ENCODE peak calls at places on chromosomes 4 and X, in five cellular contexts. V, D, Q, B and P are unnamed samples.

GRCh38 chrX:31819455-31819854 is 747.6 kb upstream of the FTHL17 start:
- DNase-seq in V (no peak), D (no peak), Q (no peak), B (peak; percentile 21), P (no peak)

GRCh38 chr4:175263537-175263936 is 345.4 kb downstream of the ADAM29 start:
- DNase-seq in V (no peak), D (no peak), Q (no peak), B (no peak), P (no peak)

GRCh38 chrX:55908685-55909212 is 191.2 kb downstream of the RRAGB start:
- DNase-seq in V (peak; percentile 52), D (no peak), Q (no peak), B (peak; percentile 5), P (peak; percentile 30)

GRCh38 chr4:40264995-40265909 is 68.4 kb downstream of the RHOH start:
- DNase-seq in V (no peak), D (no peak), Q (no peak), B (no peak), P (no peak)

GRCh38 chrX:1172496-1172895 is 40.0 kb downstream of the CRLF2 start:
- DNase-seq in V (no peak), D (no peak), Q (no peak), B (no peak), P (no peak)

GRCh38 chrX:120301960-120302359 is 9.3 kb downstream of the TMEM255A start:
- DNase-seq in V (no peak), D (no peak), Q (no peak), B (no peak), P (no peak)

GRCh38 chr4:112881842-112882241 is 167.6 kb upstream of the ANK2 start:
- DNase-seq in V (no peak), D (no peak), Q (no peak), B (peak; percentile 44), P (no peak)

GRCh38 chr4:101954975-101955678 is 164.6 kb downstream of the BANK1 start:
- DNase-seq in V (no peak), D (no peak), Q (no peak), B (no peak), P (no peak)

GRCh38 chrX:136268051-136269048 is 17.1 kb upstream of the MAP7D3 start:
- DNase-seq in V (peak; percentile 67), D (no peak), Q (peak; percentile 54), B (peak; percentile 54), P (no peak)

GRCh38 chrX:155592331-155592730 is 20.4 kb downstream of the TMLHE start:
- DNase-seq in V (no peak), D (no peak), Q (no peak), B (no peak), P (no peak)

GRCh38 chr4:54586343-54586953 is 71.3 kb upstream of the KIT start:
- DNase-seq in V (peak; percentile 79), D (no peak), Q (no peak), B (peak; percentile 2), P (no peak)

GRCh38 chr4:188372856-188373255 is 233.6 kb downstream of the TRIML1 start:
- DNase-seq in V (peak; percentile 8), D (no peak), Q (no peak), B (no peak), P (no peak)

GRCh38 chr4:32140636-32141035 is 1420.5 kb downstream of the PCDH7 start:
- DNase-seq in V (peak; percentile 85), D (no peak), Q (no peak), B (peak; percentile 80), P (no peak)

GRCh38 chrX:105502336-105502735 is 281.8 kb upstream of the TEX13A start:
- DNase-seq in V (peak; percentile 2), D (no peak), Q (no peak), B (peak; percentile 2), P (no peak)

GRCh38 chr4:78369691-78370090 is 181.9 kb upstream of the ANXA3 start:
- DNase-seq in V (no peak), D (no peak), Q (no peak), B (peak; percentile 13), P (no peak)

GRCh38 chr4:5998333-5998936 is 19.8 kb downstream of the C4orf50 start:
- DNase-seq in V (peak; percentile 59), D (no peak), Q (peak; percentile 33), B (peak; percentile 71), P (peak; percentile 66)

GRCh38 chrX:21943460-21944135 is 3.1 kb downstream of the SMS start:
- DNase-seq in V (peak; percentile 83), D (no peak), Q (no peak), B (peak; percentile 67), P (no peak)
- H3K4me1 ChIP-seq in V (peaks cover 53% of the 10 kb centered on the region), D (peaks cover 15% of the 10 kb centered on the region), Q (peaks cover 9% of the 10 kb centered on the region), B (peaks cover 53% of the 10 kb centered on the region), P (peaks cover 6% of the 10 kb centered on the region)

GRCh38 chr4:177255359-177255758 is 54.3 kb upstream of the NEIL3 start:
- DNase-seq in V (no peak), D (no peak), Q (no peak), B (no peak), P (no peak)

GRCh38 chr4:177256950-177257349 is 52.7 kb upstream of the NEIL3 start:
- DNase-seq in V (no peak), D (no peak), Q (no peak), B (no peak), P (no peak)

GRCh38 chr4:177250056-177250696 is 59.5 kb upstream of the NEIL3 start:
- DNase-seq in V (peak; percentile 69), D (peak; percentile 71), Q (peak; percentile 70), B (peak; percentile 79), P (peak; percentile 81)

GRCh38 chr4:177246636-177247584 is 62.8 kb upstream of the NEIL3 start:
- DNase-seq in V (peak; percentile 28), D (no peak), Q (no peak), B (no peak), P (no peak)

DNA sequence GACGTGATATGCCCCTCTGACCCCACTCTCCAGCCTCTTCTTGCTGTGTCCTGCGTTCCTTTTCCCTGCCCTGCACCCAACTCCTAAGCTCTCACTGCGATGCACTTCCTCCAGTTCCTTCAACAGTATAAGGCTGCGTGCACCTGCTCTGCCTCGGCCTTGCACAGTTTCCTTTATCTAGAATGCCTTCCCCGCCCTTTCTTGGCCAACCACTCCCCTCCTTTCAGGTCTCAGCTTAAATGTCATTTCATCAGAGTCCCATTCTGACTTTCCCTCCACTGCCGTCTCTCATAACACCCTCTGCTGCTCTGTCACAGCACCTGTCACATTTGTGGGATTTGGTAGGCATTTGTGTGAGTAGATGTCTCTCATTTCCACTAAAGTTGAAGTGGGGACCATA is 58.4 kb upstream of the NEIL3 start:
- DNase-seq in V (no peak), D (no peak), Q (peak; percentile 11), B (no peak), P (no peak)
- H3K4me1 ChIP-seq in V (peaks cover 13% of the 10 kb centered on the region), D (no peaks in the 10 kb centered on the region), Q (peaks cover 15% of the 10 kb centered on the region), B (peaks cover 3% of the 10 kb centered on the region), P (no peaks in the 10 kb centered on the region)

GRCh38 chr4:7050481-7051143 is 7.4 kb downstream of the TADA2B start:
- DNase-seq in V (no peak), D (no peak), Q (no peak), B (no peak), P (no peak)
- H3K4me1 ChIP-seq in V (peaks cover 10% of the 10 kb centered on the region), D (peaks cover 65% of the 10 kb centered on the region), Q (peaks cover 32% of the 10 kb centered on the region), B (peaks cover 8% of the 10 kb centered on the region), P (peaks cover 33% of the 10 kb centered on the region)

GRCh38 chr4:30770049-30770549 is 49.9 kb downstream of the PCDH7 start:
- DNase-seq in V (peak; percentile 73), D (no peak), Q (no peak), B (peak; percentile 49), P (no peak)

GRCh38 chr4:30767147-30767546 is 47.0 kb downstream of the PCDH7 start:
- DNase-seq in V (no peak), D (no peak), Q (no peak), B (no peak), P (no peak)

GRCh38 chr4:30769093-30769492 is 48.9 kb downstream of the PCDH7 start:
- DNase-seq in V (no peak), D (no peak), Q (no peak), B (no peak), P (no peak)

GRCh38 chr4:30765022-30765421 is 44.9 kb downstream of the PCDH7 start:
- DNase-seq in V (no peak), D (no peak), Q (no peak), B (no peak), P (no peak)

DNA sequence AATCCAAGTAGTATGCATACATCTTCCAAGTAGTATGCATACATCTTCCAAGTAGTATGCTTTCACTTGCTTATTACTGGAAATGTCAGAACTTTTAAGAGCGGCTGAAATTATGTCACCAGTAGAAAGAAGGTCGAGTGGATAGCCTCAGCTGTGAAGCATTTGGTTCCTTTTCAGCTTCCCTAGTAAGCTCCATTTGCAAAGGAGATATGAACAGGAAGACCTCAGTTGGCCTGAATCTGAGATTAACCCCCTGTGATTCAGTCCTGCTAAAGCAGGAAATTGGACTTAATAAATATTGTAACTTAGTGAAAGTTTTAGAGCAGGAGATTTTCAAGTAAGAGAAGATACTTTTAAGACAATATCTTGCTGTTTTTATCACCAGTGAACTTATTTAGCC is 48.1 kb downstream of the PCDH7 start:
- DNase-seq in V (no peak), D (no peak), Q (no peak), B (no peak), P (no peak)
- H3K4me1 ChIP-seq in V (peaks cover 25% of the 10 kb centered on the region), D (peaks cover 4% of the 10 kb centered on the region), Q (no peaks in the 10 kb centered on the region), B (peaks cover 38% of the 10 kb centered on the region), P (no peaks in the 10 kb centered on the region)

GRCh38 chrX:48939417-48940228 is 17.8 kb downstream of the OTUD5 start:
- DNase-seq in V (no peak), D (no peak), Q (peak; percentile 45), B (no peak), P (no peak)
- H3K4me1 ChIP-seq in V (no peaks in the 10 kb centered on the region), D (peaks cover 34% of the 10 kb centered on the region), Q (peaks cover 97% of the 10 kb centered on the region), B (no peaks in the 10 kb centered on the region), P (peaks cover 12% of the 10 kb centered on the region)